ENCODE peak calls at places on chromosomes 1 and 21, in nine cellular contexts. One of them, this sample, is unnamed.

GRCh38 chr1:9787702-9788101 is 36.1 kb downstream of the CLSTN1 start:
- DNase-seq in HCT116: no peak
- DNase-seq in left ventricle myocardium inferior: no peak
- DNase-seq in RWPE2: no peak
- DNase-seq in IMR-90: no peak
- DNase-seq in pancreas: no peak
- DNase-seq in Peyer's patch: peak; percentile 76
- DNase-seq in tibial artery: no peak
- DNase-seq in fibroblast of pulmonary artery: no peak
- DNase-seq in this sample: peak; percentile 72

GRCh38 chr1:202023033-202023433 is 12.6 kb downstream of the ELF3 start:
- DNase-seq in HCT116: peak; percentile 92
- DNase-seq in left ventricle myocardium inferior: no peak
- DNase-seq in RWPE2: peak; percentile 89
- DNase-seq in IMR-90: no peak
- DNase-seq in pancreas: peak; percentile 74
- DNase-seq in Peyer's patch: peak; percentile 92
- DNase-seq in tibial artery: no peak
- DNase-seq in fibroblast of pulmonary artery: no peak
- DNase-seq in this sample: no peak

GRCh38 chr1:27418326-27418761 is 25.9 kb downstream of the GPR3 start:
- DNase-seq in HCT116: no peak
- DNase-seq in left ventricle myocardium inferior: peak; percentile 66
- DNase-seq in RWPE2: no peak
- DNase-seq in IMR-90: peak; percentile 96
- DNase-seq in pancreas: no peak
- DNase-seq in Peyer's patch: peak; percentile 78
- DNase-seq in tibial artery: peak; percentile 91
- DNase-seq in fibroblast of pulmonary artery: peak; percentile 95
- DNase-seq in this sample: peak; percentile 64

GRCh38 chr1:50123071-50123470 is 14.4 kb downstream of the ELAVL4 start:
- DNase-seq in HCT116: no peak
- DNase-seq in left ventricle myocardium inferior: no peak
- DNase-seq in RWPE2: no peak
- DNase-seq in IMR-90: no peak
- DNase-seq in pancreas: no peak
- DNase-seq in Peyer's patch: no peak
- DNase-seq in tibial artery: no peak
- DNase-seq in fibroblast of pulmonary artery: no peak
- DNase-seq in this sample: no peak

GRCh38 chr21:18245493-18245967 is 897 bp downstream of the CHODL start:
- DNase-seq in HCT116: no peak
- DNase-seq in left ventricle myocardium inferior: no peak
- DNase-seq in RWPE2: no peak
- DNase-seq in IMR-90: no peak
- DNase-seq in pancreas: no peak
- DNase-seq in Peyer's patch: no peak
- DNase-seq in tibial artery: peak; percentile 62
- DNase-seq in fibroblast of pulmonary artery: no peak
- DNase-seq in this sample: no peak

GRCh38 chr1:219710529-219711194 is 97.8 kb upstream of the ZC3H11B start:
- DNase-seq in HCT116: peak; percentile 40
- DNase-seq in left ventricle myocardium inferior: no peak
- DNase-seq in RWPE2: no peak
- DNase-seq in IMR-90: peak; percentile 84
- DNase-seq in pancreas: no peak
- DNase-seq in Peyer's patch: no peak
- DNase-seq in tibial artery: no peak
- DNase-seq in fibroblast of pulmonary artery: peak; percentile 58
- DNase-seq in this sample: no peak

GRCh38 chr21:40819262-40819661 is 27.7 kb downstream of the DSCAM start:
- DNase-seq in HCT116: no peak
- DNase-seq in left ventricle myocardium inferior: no peak
- DNase-seq in RWPE2: no peak
- DNase-seq in IMR-90: no peak
- DNase-seq in pancreas: no peak
- DNase-seq in Peyer's patch: no peak
- DNase-seq in tibial artery: no peak
- DNase-seq in fibroblast of pulmonary artery: no peak
- DNase-seq in this sample: no peak

GRCh38 chr1:231465051-231465450 is 43.0 kb upstream of the EGLN1 start:
- DNase-seq in HCT116: no peak
- DNase-seq in left ventricle myocardium inferior: no peak
- DNase-seq in RWPE2: no peak
- DNase-seq in IMR-90: no peak
- DNase-seq in pancreas: no peak
- DNase-seq in Peyer's patch: no peak
- DNase-seq in tibial artery: no peak
- DNase-seq in fibroblast of pulmonary artery: no peak
- DNase-seq in this sample: no peak

GRCh38 chr1:82371844-82372498 is 571.2 kb downstream of the ADGRL2 start:
- DNase-seq in HCT116: no peak
- DNase-seq in left ventricle myocardium inferior: no peak
- DNase-seq in RWPE2: no peak
- DNase-seq in IMR-90: no peak
- DNase-seq in pancreas: no peak
- DNase-seq in Peyer's patch: no peak
- DNase-seq in tibial artery: no peak
- DNase-seq in fibroblast of pulmonary artery: peak; percentile 2
- DNase-seq in this sample: no peak

GRCh38 chr1:183907106-183907505 is 102.2 kb downstream of the RGL1 start:
- DNase-seq in HCT116: no peak
- DNase-seq in left ventricle myocardium inferior: no peak
- DNase-seq in RWPE2: no peak
- DNase-seq in IMR-90: peak; percentile 44
- DNase-seq in pancreas: no peak
- DNase-seq in Peyer's patch: no peak
- DNase-seq in tibial artery: no peak
- DNase-seq in fibroblast of pulmonary artery: no peak
- DNase-seq in this sample: no peak

GRCh38 chr1:110556471-110556807 is 37.5 kb upstream of the KCNA10 start:
- DNase-seq in HCT116: no peak
- DNase-seq in left ventricle myocardium inferior: no peak
- DNase-seq in RWPE2: no peak
- DNase-seq in IMR-90: no peak
- DNase-seq in pancreas: no peak
- DNase-seq in Peyer's patch: no peak
- DNase-seq in tibial artery: no peak
- DNase-seq in fibroblast of pulmonary artery: no peak
- DNase-seq in this sample: no peak

GRCh38 chr1:2638466-2639115 is 5.8 kb upstream of the MMEL1 start:
- DNase-seq in HCT116: no peak
- DNase-seq in left ventricle myocardium inferior: no peak
- DNase-seq in RWPE2: peak; percentile 50
- DNase-seq in IMR-90: no peak
- DNase-seq in pancreas: no peak
- DNase-seq in Peyer's patch: no peak
- DNase-seq in tibial artery: no peak
- DNase-seq in fibroblast of pulmonary artery: no peak
- DNase-seq in this sample: no peak

GRCh38 chr1:9753121-9753531 is 70.6 kb downstream of the CLSTN1 start:
- DNase-seq in HCT116: no peak
- DNase-seq in left ventricle myocardium inferior: peak; percentile 41
- DNase-seq in RWPE2: peak; percentile 78
- DNase-seq in IMR-90: peak; percentile 86
- DNase-seq in pancreas: no peak
- DNase-seq in Peyer's patch: no peak
- DNase-seq in tibial artery: no peak
- DNase-seq in fibroblast of pulmonary artery: peak; percentile 87
- DNase-seq in this sample: no peak

GRCh38 chr1:151143057-151143435 is 3.4 kb downstream of the SEMA6C start:
- DNase-seq in HCT116: no peak
- DNase-seq in left ventricle myocardium inferior: no peak
- DNase-seq in RWPE2: no peak
- DNase-seq in IMR-90: no peak
- DNase-seq in pancreas: no peak
- DNase-seq in Peyer's patch: no peak
- DNase-seq in tibial artery: no peak
- DNase-seq in fibroblast of pulmonary artery: no peak
- DNase-seq in this sample: no peak

DNA sequence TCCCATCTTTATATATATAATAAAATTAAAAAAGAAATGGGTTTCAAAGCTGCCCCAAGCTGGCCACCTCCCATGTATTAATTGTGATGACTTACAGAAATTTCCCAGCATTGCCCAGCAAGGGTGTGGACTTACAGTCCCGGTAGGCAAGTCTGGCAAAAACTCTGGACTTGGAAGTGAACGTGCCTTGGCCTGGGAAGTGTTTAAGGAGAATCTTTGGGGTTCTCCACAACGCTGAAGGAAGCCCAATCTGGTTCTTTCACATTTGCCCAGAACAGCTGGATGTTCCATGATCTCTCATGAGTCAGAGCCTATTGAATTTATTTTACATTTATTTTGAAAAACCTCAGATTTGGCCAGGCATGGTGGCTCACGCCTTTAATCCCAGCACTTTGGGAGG is 98.4 kb upstream of the SLC45A1 start:
- DNase-seq in HCT116: no peak
- DNase-seq in left ventricle myocardium inferior: no peak
- DNase-seq in RWPE2: no peak
- DNase-seq in IMR-90: peak; percentile 41
- DNase-seq in pancreas: no peak
- DNase-seq in Peyer's patch: no peak
- DNase-seq in tibial artery: no peak
- DNase-seq in fibroblast of pulmonary artery: no peak
- DNase-seq in this sample: no peak
- H3K4me3 ChIP-seq in HCT116: no peak overlapping the region
- H3K4me3 ChIP-seq in left ventricle myocardium inferior: no peak overlapping the region
- H3K4me3 ChIP-seq in RWPE2: no peak overlapping the region
- H3K4me3 ChIP-seq in IMR-90: no peak overlapping the region
- H3K4me3 ChIP-seq in pancreas: no peak overlapping the region
- H3K4me3 ChIP-seq in Peyer's patch: no peak overlapping the region
- H3K4me3 ChIP-seq in tibial artery: no peak overlapping the region
- H3K4me3 ChIP-seq in fibroblast of pulmonary artery: no peak overlapping the region
- H3K4me3 ChIP-seq in this sample: no peak overlapping the region

GRCh38 chr1:40185951-40186864 is 25.0 kb downstream of the RLF start:
- DNase-seq in HCT116: no peak
- DNase-seq in left ventricle myocardium inferior: no peak
- DNase-seq in RWPE2: no peak
- DNase-seq in IMR-90: peak; percentile 62
- DNase-seq in pancreas: no peak
- DNase-seq in Peyer's patch: no peak
- DNase-seq in tibial artery: no peak
- DNase-seq in fibroblast of pulmonary artery: peak; percentile 9
- DNase-seq in this sample: no peak
- H3K4me3 ChIP-seq in HCT116: no peak overlapping the region
- H3K4me3 ChIP-seq in left ventricle myocardium inferior: no peak overlapping the region
- H3K4me3 ChIP-seq in RWPE2: no peak overlapping the region
- H3K4me3 ChIP-seq in IMR-90: no peak overlapping the region
- H3K4me3 ChIP-seq in pancreas: no peak overlapping the region
- H3K4me3 ChIP-seq in Peyer's patch: no peak overlapping the region
- H3K4me3 ChIP-seq in tibial artery: no peak overlapping the region
- H3K4me3 ChIP-seq in fibroblast of pulmonary artery: no peak overlapping the region
- H3K4me3 ChIP-seq in this sample: no peak overlapping the region

DNA sequence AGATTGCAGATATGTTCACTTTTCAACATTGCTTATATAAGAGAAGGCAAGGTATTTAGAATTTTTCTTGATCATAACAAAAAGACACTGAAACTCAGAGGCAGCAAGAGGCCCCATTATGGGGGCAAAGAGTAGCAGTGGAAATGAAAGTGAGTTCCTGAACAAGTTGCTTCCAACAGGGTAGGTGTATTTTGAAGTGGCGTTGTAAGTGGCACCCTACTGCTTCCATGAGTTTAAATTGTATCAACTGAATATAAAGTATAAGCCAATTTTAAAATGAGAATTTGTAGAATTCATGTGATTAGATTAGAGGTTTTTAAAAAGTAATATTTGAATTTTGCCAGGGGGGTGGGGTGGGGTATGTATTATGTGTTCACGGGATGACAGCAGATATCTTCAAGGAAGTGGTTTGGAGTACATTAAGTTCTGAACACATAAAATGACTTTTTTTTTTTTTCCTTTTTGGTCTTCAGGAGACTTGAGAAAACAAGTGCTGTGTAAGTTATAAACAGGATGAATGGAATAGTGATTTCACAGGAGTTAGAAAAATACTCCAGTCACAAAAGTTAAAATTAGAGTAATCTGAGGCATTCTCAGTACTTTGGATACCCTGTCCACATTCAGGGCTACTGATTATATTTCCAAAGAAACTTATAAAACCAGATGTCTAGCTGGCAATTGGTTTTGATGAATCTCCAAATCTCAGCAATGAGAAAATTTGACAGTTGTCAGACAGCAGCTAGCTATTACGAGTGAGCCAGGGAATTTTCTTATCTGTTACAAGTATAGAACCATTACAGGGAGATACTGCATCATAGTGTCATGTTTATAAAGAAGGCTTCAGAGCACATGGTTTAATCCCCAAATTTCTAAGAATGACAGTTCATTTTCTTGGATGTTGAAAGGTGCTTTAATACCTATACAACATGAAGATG is 182.0 kb downstream of the ST6GALNAC3 start:
- DNase-seq in HCT116: no peak
- DNase-seq in left ventricle myocardium inferior: no peak
- DNase-seq in RWPE2: no peak
- DNase-seq in IMR-90: no peak
- DNase-seq in pancreas: no peak
- DNase-seq in Peyer's patch: no peak
- DNase-seq in tibial artery: no peak
- DNase-seq in fibroblast of pulmonary artery: no peak
- DNase-seq in this sample: no peak
- H3K4me3 ChIP-seq in HCT116: no peak overlapping the region
- H3K4me3 ChIP-seq in left ventricle myocardium inferior: no peak overlapping the region
- H3K4me3 ChIP-seq in RWPE2: no peak overlapping the region
- H3K4me3 ChIP-seq in IMR-90: no peak overlapping the region
- H3K4me3 ChIP-seq in pancreas: no peak overlapping the region
- H3K4me3 ChIP-seq in Peyer's patch: no peak overlapping the region
- H3K4me3 ChIP-seq in tibial artery: no peak overlapping the region
- H3K4me3 ChIP-seq in fibroblast of pulmonary artery: no peak overlapping the region
- H3K4me3 ChIP-seq in this sample: no peak overlapping the region

GRCh38 chr1:156006666-156007376 is 13.9 kb downstream of the SSR2 start:
- DNase-seq in HCT116: no peak
- DNase-seq in left ventricle myocardium inferior: no peak
- DNase-seq in RWPE2: no peak
- DNase-seq in IMR-90: no peak
- DNase-seq in pancreas: no peak
- DNase-seq in Peyer's patch: no peak
- DNase-seq in tibial artery: no peak
- DNase-seq in fibroblast of pulmonary artery: no peak
- DNase-seq in this sample: no peak

GRCh38 chr1:156002182-156002911 is 18.4 kb downstream of the SSR2 start:
- DNase-seq in HCT116: no peak
- DNase-seq in left ventricle myocardium inferior: no peak
- DNase-seq in RWPE2: no peak
- DNase-seq in IMR-90: no peak
- DNase-seq in pancreas: no peak
- DNase-seq in Peyer's patch: no peak
- DNase-seq in tibial artery: no peak
- DNase-seq in fibroblast of pulmonary artery: no peak
- DNase-seq in this sample: no peak

GRCh38 chr1:156004843-156005593 is 15.7 kb downstream of the SSR2 start:
- DNase-seq in HCT116: no peak
- DNase-seq in left ventricle myocardium inferior: no peak
- DNase-seq in RWPE2: no peak
- DNase-seq in IMR-90: no peak
- DNase-seq in pancreas: no peak
- DNase-seq in Peyer's patch: peak; percentile 54
- DNase-seq in tibial artery: no peak
- DNase-seq in fibroblast of pulmonary artery: no peak
- DNase-seq in this sample: peak; percentile 21

GRCh38 chr1:156001021-156001681 is 19.6 kb downstream of the SSR2 start:
- DNase-seq in HCT116: no peak
- DNase-seq in left ventricle myocardium inferior: no peak
- DNase-seq in RWPE2: no peak
- DNase-seq in IMR-90: no peak
- DNase-seq in pancreas: no peak
- DNase-seq in Peyer's patch: no peak
- DNase-seq in tibial artery: no peak
- DNase-seq in fibroblast of pulmonary artery: no peak
- DNase-seq in this sample: no peak

GRCh38 chr1:156001682-156002171 is 19.0 kb downstream of the SSR2 start:
- DNase-seq in HCT116: no peak
- DNase-seq in left ventricle myocardium inferior: no peak
- DNase-seq in RWPE2: no peak
- DNase-seq in IMR-90: no peak
- DNase-seq in pancreas: no peak
- DNase-seq in Peyer's patch: no peak
- DNase-seq in tibial artery: no peak
- DNase-seq in fibroblast of pulmonary artery: no peak
- DNase-seq in this sample: no peak
- H3K4me3 ChIP-seq in HCT116: no peak overlapping the region
- H3K4me3 ChIP-seq in left ventricle myocardium inferior: no peak overlapping the region
- H3K4me3 ChIP-seq in RWPE2: no peak overlapping the region
- H3K4me3 ChIP-seq in IMR-90: no peak overlapping the region
- H3K4me3 ChIP-seq in pancreas: no peak overlapping the region
- H3K4me3 ChIP-seq in Peyer's patch: no peak overlapping the region
- H3K4me3 ChIP-seq in tibial artery: no peak overlapping the region
- H3K4me3 ChIP-seq in fibroblast of pulmonary artery: no peak overlapping the region
- H3K4me3 ChIP-seq in this sample: no peak overlapping the region

This sample was measured in CD8-positive, alpha-beta memory T cell.